ENCODE peak calls at places on chromosomes 16 and 17, in six cellular contexts. F is psoas muscle; C is cardiac muscle cell; V is gastrocnemius medialis; E is CD8-positive, alpha-beta memory T cell; Q is body of pancreas. N is an unnamed sample. For H3K4me1, the result is how much of the 10 kb centered on the place peaks cover.

GRCh38 chr17:77499699-77500435 is 359.1 kb downstream of the SEC14L1 start:
- DNase-seq in V (no peak), Q (no peak), E (peak), F (no peak), C (no peak), N (no peak)

GRCh38 chr16:37511-37910 is 15.9 kb downstream of the POLR3K start:
- DNase-seq in E (no peak), C (peak), Q (peak), V (no peak), F (no peak), N (no peak)

GRCh38 chr17:18235743-18236256 is 10.4 kb downstream of the LLGL1 start:
- DNase-seq in E (no peak), V (no peak), C (peak), F (peak), Q (no peak), N (no peak)

GRCh38 chr17:58308173-58308984 is 20.2 kb downstream of the TSPOAP1 start:
- DNase-seq in C (peak), E (peak), F (no peak), Q (no peak), V (no peak), N (peak)

GRCh38 chr16:81468269-81468902 is 23.8 kb downstream of the CMIP start:
- DNase-seq in F (no peak), V (no peak), Q (no peak), E (no peak), C (no peak), N (no peak)

GRCh38 chr16:17351471-17352045 is 119.2 kb downstream of the XYLT1 start:
- DNase-seq in Q (no peak), F (no peak), C (no peak), E (no peak), V (no peak), N (no peak)

GRCh38 chr17:81999975-82000802 is 22.5 kb downstream of the CENPX start:
- DNase-seq in F (no peak), V (no peak), Q (no peak), C (no peak), E (no peak), N (no peak)

GRCh38 chr17:7782237-7782636 is 51.8 kb upstream of the KDM6B start:
- DNase-seq in V (no peak), Q (no peak), F (no peak), E (no peak), C (peak), N (no peak)

GRCh38 chr16:89495121-89495520 is 4.8 kb upstream of the ANKRD11 start:
- DNase-seq in F (no peak), C (peak), V (no peak), E (no peak), Q (no peak), N (no peak)

GRCh38 chr16:28117168-28117565 is 53.7 kb upstream of the GSG1L start:
- DNase-seq in F (no peak), E (no peak), C (no peak), V (no peak), Q (no peak), N (no peak)

GRCh38 chr17:42421479-42422332 is 1.4 kb downstream of the CAVIN1 start:
- DNase-seq in C (peak), Q (no peak), E (no peak), F (peak), V (no peak), N (no peak)

GRCh38 chr17:37506678-37507077 is 17.0 kb downstream of the DUSP14 start:
- DNase-seq in Q (no peak), C (peak), E (no peak), F (no peak), V (no peak), N (peak)

GRCh38 chr16:85152414-85153030 is 40.2 kb upstream of the CIBAR2 start:
- DNase-seq in C (no peak), F (peak), Q (no peak), E (no peak), V (peak), N (no peak)

GRCh38 chr16:591892-592517 is 2.1 kb downstream of the RAB40C start:
- DNase-seq in F (no peak), V (no peak), C (no peak), Q (no peak), E (no peak), N (peak)

GRCh38 chr16:84823926-84824325 is 4.1 kb downstream of the CRISPLD2 start:
- DNase-seq in Q (no peak), C (no peak), E (no peak), V (no peak), F (no peak), N (no peak)

GRCh38 chr16:2828521-2828840 is 1.6 kb upstream of the ZG16B start:
- DNase-seq in V (no peak), F (no peak), C (no peak), E (no peak), Q (no peak), N (no peak)

GRCh38 chr16:2829501-2830354 is at the start of gene ZG16B:
- DNase-seq in V (no peak), C (no peak), E (no peak), F (no peak), Q (no peak), N (no peak)

GRCh38 chr16:2831203-2831602 is 1.1 kb downstream of the ZG16B start:
- DNase-seq in E (no peak), C (no peak), V (no peak), Q (no peak), F (no peak), N (no peak)

GRCh38 chr16:2828876-2829430 is 1.1 kb upstream of the ZG16B start:
- DNase-seq in C (no peak), F (no peak), V (no peak), Q (no peak), E (no peak), N (no peak)

GRCh38 chr16:2830355-2830695 is 222 bp downstream of the ZG16B start:
- DNase-seq in V (no peak), E (no peak), F (no peak), Q (no peak), C (no peak), N (no peak)
- H3K4me3 ChIP-seq in V (no peak), E (no peak), F (no peak), Q (no peak), C (no peak), N (no peak)

GRCh38 chr16:2154533-2155090 is 970 bp upstream of the TRAF7 start:
- DNase-seq in V (no peak), C (no peak), Q (no peak), E (no peak), F (no peak), N (no peak)
- H3K4me1 ChIP-seq in V (half or more), C (under half), Q (half or more), E (half or more), F (half or more), N (half or more)

GRCh38 chr17:48724241-48725004 is 1.4 kb downstream of the PRAC2 start:
- DNase-seq in C (peak), F (peak), Q (peak), V (peak), E (peak), N (peak)
- H3K4me3 ChIP-seq in C (no peak), F (no peak), Q (no peak), V (no peak), E (peak), N (no peak)

GRCh38 chr16:50517450-50518252 is 30.5 kb upstream of the NKD1 start:
- DNase-seq in C (no peak), F (no peak), V (no peak), E (no peak), Q (no peak), N (peak)

GRCh38 chr16:50516401-50516800 is 31.8 kb upstream of the NKD1 start:
- DNase-seq in V (no peak), C (no peak), Q (no peak), F (no peak), E (no peak), N (no peak)

GRCh38 chr16:50519001-50519400 is 29.2 kb upstream of the NKD1 start:
- DNase-seq in F (no peak), C (no peak), V (no peak), E (no peak), Q (no peak), N (peak)

GRCh38 chr16:50516890-50517289 is 31.3 kb upstream of the NKD1 start:
- DNase-seq in Q (no peak), F (no peak), V (no peak), C (no peak), E (no peak), N (no peak)

DNA sequence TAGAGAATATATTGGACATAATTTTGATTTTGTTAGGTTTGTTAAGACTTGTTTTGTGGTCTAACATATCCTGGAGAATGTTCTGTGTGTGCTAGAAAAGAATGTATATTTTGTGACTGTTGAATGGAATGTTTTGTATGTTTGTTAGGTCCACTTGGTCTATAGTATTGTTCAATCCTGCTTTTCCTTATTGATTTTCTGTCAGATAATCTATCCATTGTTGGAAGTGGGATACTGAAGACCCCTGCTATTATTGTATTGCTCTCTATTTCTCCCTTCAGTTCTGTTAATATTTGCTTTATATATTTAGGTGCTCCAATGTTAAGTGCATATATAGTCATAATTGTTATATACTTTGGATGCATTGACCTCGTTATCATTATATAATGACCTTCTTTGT is 33.0 kb upstream of the NKD1 start:
- DNase-seq in F (no peak), C (no peak), V (no peak), Q (no peak), E (no peak), N (no peak)
- H3K4me1 ChIP-seq in F (under half), C (under half), V (under half), Q (under half), E (under half), N (under half)

DNA sequence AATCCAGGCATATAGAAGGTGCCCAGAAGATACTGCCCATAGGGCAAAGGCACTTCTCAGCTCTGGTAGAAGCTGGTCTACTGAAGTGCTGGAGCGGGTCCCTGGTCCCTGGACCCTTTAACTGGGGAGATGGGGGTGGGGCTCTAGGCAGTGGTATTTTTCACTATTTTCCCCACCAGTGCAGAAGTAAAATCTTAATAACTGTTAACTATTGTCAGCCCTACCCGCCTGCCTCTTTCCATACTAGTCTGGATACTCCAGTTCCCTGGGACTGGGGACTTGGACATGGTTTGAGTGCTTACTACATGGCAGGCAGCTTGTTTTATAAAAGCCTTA is 24.6 kb downstream of the IGF2BP1 start:
- DNase-seq in E (no peak), F (no peak), Q (no peak), C (no peak), V (no peak), N (no peak)
- H3K4me3 ChIP-seq in E (no peak), F (no peak), Q (no peak), C (peak), V (no peak), N (no peak)

GRCh38 chr16:4213721-4214120 is 28.2 kb downstream of the SRL start:
- DNase-seq in E (no peak), Q (no peak), F (no peak), V (no peak), C (no peak), N (no peak)
- H3K4me1 ChIP-seq in E (under half), Q (under half), F (half or more), V (half or more), C (under half), N (under half)

DNA sequence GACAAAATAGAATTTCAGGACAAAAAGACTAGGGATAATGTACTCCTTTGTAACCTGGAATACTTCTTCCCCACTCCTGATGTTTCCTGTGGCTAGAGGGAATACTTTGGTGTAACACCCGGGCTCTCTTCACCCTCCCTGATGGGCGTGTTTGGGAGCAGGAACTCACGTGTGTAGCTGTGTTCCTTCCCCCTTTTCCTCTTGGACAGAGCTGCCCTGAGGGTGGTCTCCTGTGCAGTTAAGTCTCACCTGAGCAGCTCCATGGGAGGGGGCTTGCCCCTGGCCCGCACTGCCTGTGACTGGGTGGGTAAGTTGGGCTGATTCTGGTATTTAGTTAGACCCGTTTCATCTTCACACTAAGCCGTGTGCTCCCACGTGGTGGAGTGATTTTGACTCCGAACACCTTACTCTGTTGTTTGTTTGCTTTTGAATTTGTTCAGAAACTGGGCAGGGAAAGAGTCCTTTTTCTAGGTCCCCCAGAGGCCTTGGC is 87.9 kb downstream of the OR1D5 start:
- DNase-seq in F (no peak), C (peak), Q (peak), V (no peak), E (no peak), N (peak)
- H3K4me3 ChIP-seq in F (no peak), C (no peak), Q (no peak), V (no peak), E (no peak), N (peak)

GRCh38 chr17:44074231-44074910 is 3.8 kb downstream of the G6PC3 start:
- DNase-seq in C (no peak), Q (no peak), V (no peak), F (no peak), E (no peak), N (no peak)
- H3K4me1 ChIP-seq in C (under half), Q (under half), V (under half), F (under half), E (under half), N (under half)

GRCh38 chr17:72516772-72517399 is 396.1 kb downstream of the SOX9 start:
- DNase-seq in F (no peak), Q (peak), C (peak), V (no peak), E (no peak), N (peak)

GRCh38 chr17:72518810-72519597 is 398.2 kb downstream of the SOX9 start:
- DNase-seq in F (no peak), E (no peak), V (no peak), C (no peak), Q (peak), N (peak)

GRCh38 chr17:72519598-72519936 is 398.7 kb downstream of the SOX9 start:
- DNase-seq in E (no peak), V (no peak), F (no peak), Q (no peak), C (no peak), N (no peak)

GRCh38 chr17:72518333-72518732 is 397.5 kb downstream of the SOX9 start:
- DNase-seq in C (no peak), V (no peak), F (no peak), Q (no peak), E (no peak), N (no peak)

DNA sequence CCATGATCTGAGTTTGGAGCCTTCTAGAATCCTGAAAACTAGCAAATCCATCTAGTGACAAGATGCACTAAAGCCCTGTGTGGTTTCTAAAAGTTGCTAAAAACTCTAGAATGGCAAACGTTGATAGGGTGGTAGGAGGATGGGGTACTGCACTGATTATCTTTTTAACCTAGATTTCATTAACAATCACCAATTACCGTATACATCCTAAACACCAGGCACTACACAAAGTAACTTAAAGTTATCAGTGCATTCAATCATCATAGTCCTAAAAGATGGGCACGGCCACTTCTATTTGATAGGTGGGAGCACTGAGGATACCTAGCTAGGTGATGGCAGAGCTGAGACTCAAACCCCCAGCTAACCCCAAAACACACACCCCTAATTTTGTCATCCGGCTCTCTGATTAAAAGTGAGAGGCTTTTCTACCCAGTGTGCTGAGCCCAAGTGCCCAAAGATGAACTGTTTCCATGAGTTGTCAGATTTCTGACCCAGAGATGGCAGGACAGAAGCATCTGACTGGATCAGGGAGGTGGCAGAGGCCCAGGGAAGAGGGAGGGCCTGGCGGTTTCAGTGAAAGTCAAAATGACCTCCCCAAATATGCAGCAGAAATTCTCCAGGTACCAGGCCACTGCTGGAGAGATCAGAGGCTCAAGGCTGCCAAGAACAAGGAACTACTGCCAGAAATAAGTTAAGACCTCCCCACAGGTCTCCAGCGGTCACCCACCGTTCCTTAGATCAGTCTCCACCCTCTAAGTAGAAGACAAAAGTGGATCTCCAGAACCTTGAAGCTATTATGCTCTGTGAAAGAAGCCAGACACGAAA is 396.8 kb downstream of the SOX9 start:
- DNase-seq in V (no peak), F (no peak), E (no peak), Q (peak), C (no peak), N (no peak)
- H3K4me3 ChIP-seq in V (no peak), F (no peak), E (no peak), Q (no peak), C (no peak), N (no peak)